ENCODE peak calls at places on chromosome 10, in seven cellular contexts. F is H1, R is H9, V is neuronal stem cell, C is IMR-90, A is mesenchymal stem cell, J is trophoblast cell. H is an unnamed sample.

GRCh38 chr10:94075521-94075920 is 81.8 kb downstream of the PLCE1 start:
- DNase-seq in R (no peak), A (no peak), F (no peak), J (no peak), C (no peak), V (no peak), H (no peak)

GRCh38 chr10:101783736-101784118 is 481 bp upstream of the NPM3 start:
- DNase-seq in C (peak; percentile 15), R (peak; percentile 42), F (no peak), V (no peak), A (no peak), J (no peak), H (peak; percentile 39)

GRCh38 chr10:4721994-4722753 is 103.8 kb upstream of the AKR1E2 start:
- DNase-seq in A (peak; percentile 85), R (no peak), C (peak; percentile 54), F (no peak), V (no peak), J (no peak), H (no peak)

GRCh38 chr10:51800121-51800520 is 100.7 kb upstream of the CSTF2T start:
- DNase-seq in J (peak; percentile 12), F (no peak), A (no peak), V (no peak), R (no peak), C (no peak), H (no peak)

GRCh38 chr10:27744478-27745379 is 890 bp downstream of the MKX start:
- DNase-seq in A (peak; percentile 27), R (peak; percentile 44), F (no peak), J (peak; percentile 1), V (no peak), C (peak; percentile 26), H (peak; percentile 63)

GRCh38 chr10:36476399-36476798 is 649.0 kb upstream of the ANKRD30A start:
- DNase-seq in C (no peak), J (no peak), A (no peak), F (no peak), R (no peak), V (no peak), H (no peak)

GRCh38 chr10:62582098-62582705 is 208.0 kb downstream of the ZNF365 start:
- DNase-seq in A (peak; percentile 50), C (peak; percentile 78), F (no peak), R (no peak), V (no peak), J (no peak), H (no peak)

GRCh38 chr10:84452006-84452405 is 123.6 kb downstream of the CCSER2 start:
- DNase-seq in A (peak; percentile 55), R (no peak), F (no peak), V (no peak), J (no peak), C (peak; percentile 82), H (peak; percentile 16)

GRCh38 chr10:64112697-64113367 is 591.6 kb downstream of the REEP3 start:
- DNase-seq in C (no peak), J (no peak), F (no peak), R (no peak), V (no peak), A (no peak), H (no peak)

GRCh38 chr10:44471410-44471809 is 86.5 kb upstream of the CXCL12 start:
- DNase-seq in J (no peak), R (no peak), A (no peak), V (no peak), F (no peak), C (no peak), H (no peak)

GRCh38 chr10:71840177-71840711 is 10.8 kb downstream of the PSAP start:
- DNase-seq in C (peak; percentile 96), F (peak; percentile 62), V (peak; percentile 94), R (peak; percentile 94), J (peak; percentile 98), A (peak; percentile 98), H (peak; percentile 99)

GRCh38 chr10:641149-642010 is 48.1 kb downstream of the DIP2C start:
- DNase-seq in R (no peak), J (no peak), V (no peak), F (no peak), C (no peak), A (no peak), H (no peak)

GRCh38 chr10:102310356-102311024 is 65.2 kb downstream of the GBF1 start:
- DNase-seq in F (peak; percentile 9), R (no peak), C (peak; percentile 66), J (peak; percentile 43), A (peak; percentile 80), V (no peak), H (peak; percentile 60)

DNA sequence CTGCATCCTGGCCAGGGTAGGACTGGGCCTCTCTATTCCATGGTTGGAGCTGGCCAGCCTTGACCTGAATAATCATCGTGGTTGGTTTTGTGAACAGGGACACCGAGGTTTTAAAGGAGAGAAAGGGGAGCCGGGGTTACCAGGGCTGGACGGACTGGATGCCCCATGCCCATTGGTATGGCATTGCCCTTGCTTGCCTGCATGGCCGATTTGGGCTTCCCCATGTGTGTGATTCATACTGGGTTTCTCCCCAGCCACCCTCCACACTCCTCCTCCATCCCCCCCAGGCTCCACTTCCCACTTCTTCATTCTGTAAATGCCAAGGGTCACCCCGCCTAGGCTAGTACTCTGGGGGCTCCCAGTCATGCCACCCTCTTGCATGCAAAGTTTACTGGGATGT is 98.8 kb upstream of the MACROH2A2 start:
- DNase-seq in C (no peak), V (no peak), F (no peak), A (no peak), J (no peak), R (no peak), H (no peak)
- H2BK5ac ChIP-seq in C (no peak overlapping the region), V (no peak overlapping the region), F (no peak overlapping the region), A (no peak overlapping the region), J (no peak overlapping the region), R (no peak overlapping the region), H (no peak overlapping the region)

GRCh38 chr10:74485283-74485682 is 334.3 kb downstream of the ADK start:
- DNase-seq in C (no peak), A (no peak), V (no peak), J (no peak), F (no peak), R (no peak), H (no peak)

GRCh38 chr10:74486659-74487058 is 335.6 kb downstream of the ADK start:
- DNase-seq in A (no peak), C (no peak), V (no peak), J (no peak), F (no peak), R (no peak), H (no peak)

DNA sequence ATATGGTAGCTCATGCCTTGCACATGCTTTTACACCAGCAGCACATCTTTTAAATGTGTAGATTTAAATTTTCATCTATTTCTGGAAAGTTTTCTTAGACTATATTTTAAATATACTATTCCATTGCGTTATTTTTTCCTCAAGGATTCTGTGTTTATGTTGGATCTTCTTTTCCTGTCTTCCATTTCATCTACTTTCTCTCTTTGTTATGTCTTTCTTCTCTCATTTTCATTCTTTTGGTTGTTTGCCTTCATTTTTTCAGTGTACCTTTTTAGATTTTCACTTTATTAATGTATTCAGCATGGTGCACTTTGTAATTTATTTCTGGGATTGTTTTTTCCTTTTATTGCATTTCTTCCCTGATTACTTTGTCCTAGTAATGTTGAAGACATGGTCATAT is 329.8 kb downstream of the ADK start:
- DNase-seq in R (no peak), A (no peak), F (no peak), C (no peak), J (no peak), V (no peak), H (no peak)
- H3K79me1 ChIP-seq in R (no peaks in the 10 kb centered on the region), A (peaks cover 3% of the 10 kb centered on the region), F (no peaks in the 10 kb centered on the region), C (peaks cover 3% of the 10 kb centered on the region), J (no peaks in the 10 kb centered on the region), V (no peaks in the 10 kb centered on the region), H (no peaks in the 10 kb centered on the region)

GRCh38 chr10:97018251-97019212 is 167.2 kb downstream of the SLIT1 start:
- DNase-seq in R (peak; percentile 21), V (no peak), A (no peak), F (no peak), J (no peak), C (no peak), H (no peak)
- H2BK5ac ChIP-seq in R (no peak overlapping the region), V (peak overlapping the region; percentile 44), A (no peak overlapping the region), F (no peak overlapping the region), J (no peak overlapping the region), C (no peak overlapping the region), H (no peak overlapping the region)

GRCh38 chr10:61160253-61160652 is 216.3 kb upstream of the RHOBTB1 start:
- DNase-seq in J (no peak), R (no peak), C (peak; percentile 54), V (no peak), A (peak; percentile 19), F (no peak), H (no peak)
- H3K79me1 ChIP-seq in J (no peaks in the 10 kb centered on the region), R (no peaks in the 10 kb centered on the region), C (no peaks in the 10 kb centered on the region), V (peaks cover 1% of the 10 kb centered on the region), A (no peaks in the 10 kb centered on the region), F (no peaks in the 10 kb centered on the region), H (no peaks in the 10 kb centered on the region)

DNA sequence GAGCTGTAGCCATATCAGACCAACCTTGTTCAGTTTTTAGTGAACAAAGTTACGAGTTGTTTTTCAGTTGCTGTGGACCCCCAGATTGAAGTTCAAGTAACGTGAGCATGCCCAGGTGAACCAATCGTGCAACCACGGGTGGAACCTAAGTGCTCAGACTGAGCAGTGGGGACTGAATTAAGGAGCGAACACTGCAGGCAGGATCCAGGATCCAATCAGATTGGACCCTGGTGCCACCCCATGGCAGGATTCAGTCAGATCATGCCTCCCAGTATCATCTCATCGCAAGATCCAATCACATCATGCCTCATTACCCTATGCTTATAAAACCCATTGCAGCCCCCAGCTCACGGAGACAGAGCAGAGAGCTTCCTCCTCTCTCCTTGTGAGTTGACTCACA is 80.9 kb downstream of the PFKFB3 start:
- DNase-seq in J (no peak), C (no peak), A (no peak), V (no peak), F (no peak), R (no peak), H (no peak)
- H2BK5ac ChIP-seq in J (no peak overlapping the region), C (no peak overlapping the region), A (no peak overlapping the region), V (no peak overlapping the region), F (no peak overlapping the region), R (no peak overlapping the region), H (no peak overlapping the region)

H was measured in mesendoderm.